ENCODE peak calls at places on chromosomes 13 and 19, in eight cellular contexts. N, V, T, X, Q, G, R and P are unnamed samples.

GRCh38 chr13:36297259-36297599 is 385 bp downstream of the CCDC169 start:
- DNase-seq in N (no peak), V (no peak), T (no peak), X (no peak), Q (no peak), G (no peak), R (no peak), P (no peak)

GRCh38 chr19:7636691-7637373 is at the start of gene STXBP2:
- DNase-seq in N (peak), V (peak), T (no peak), X (peak), Q (peak), G (peak), R (peak), P (no peak)

GRCh38 chr19:7857727-7858701 is 16.2 kb downstream of the PRR36 start:
- DNase-seq in N (no peak), V (peak), T (no peak), X (no peak), Q (no peak), G (peak), R (no peak), P (no peak)

GRCh38 chr13:24511824-24512207 is 762 bp downstream of the PARP4 start:
- DNase-seq in N (no peak), V (no peak), T (no peak), X (no peak), Q (no peak), G (peak), R (no peak), P (peak)

GRCh38 chr13:113804703-113805430 is 45.8 kb downstream of the TMEM255B start:
- DNase-seq in N (no peak), V (no peak), T (no peak), X (peak), Q (no peak), G (no peak), R (peak), P (no peak)

GRCh38 chr13:100089633-100090032 is 740 bp downstream of the PCCA start:
- DNase-seq in N (no peak), V (no peak), T (no peak), X (no peak), Q (no peak), G (no peak), R (no peak), P (no peak)

GRCh38 chr13:39531646-39532045 is 71.3 kb downstream of the LHFPL6 start:
- DNase-seq in N (no peak), V (no peak), T (no peak), X (no peak), Q (no peak), G (no peak), R (no peak), P (no peak)

GRCh38 chr13:90430127-90430526 is 917.4 kb upstream of the MIR17HG start:
- DNase-seq in N (no peak), V (no peak), T (no peak), X (no peak), Q (no peak), G (no peak), R (no peak), P (no peak)

GRCh38 chr13:58476176-58476575 is 844.6 kb downstream of the PCDH17 start:
- DNase-seq in N (no peak), V (peak), T (no peak), X (no peak), Q (no peak), G (no peak), R (no peak), P (no peak)

GRCh38 chr19:39413269-39413902 is 917 bp downstream of the PLEKHG2 start:
- DNase-seq in N (no peak), V (no peak), T (peak), X (peak), Q (no peak), G (peak), R (peak), P (no peak)

GRCh38 chr13:48194392-48194754 is 38.6 kb upstream of the ITM2B start:
- DNase-seq in N (no peak), V (no peak), T (no peak), X (no peak), Q (no peak), G (no peak), R (no peak), P (no peak)

GRCh38 chr19:54572696-54573311 is 786 bp upstream of the LILRA2 start:
- DNase-seq in N (no peak), V (no peak), T (no peak), X (peak), Q (no peak), G (no peak), R (no peak), P (no peak)

GRCh38 chr13:114118763-114119123 is 13.7 kb downstream of the RASA3 start:
- DNase-seq in N (no peak), V (no peak), T (no peak), X (no peak), Q (no peak), G (no peak), R (peak), P (no peak)

GRCh38 chr13:49517461-49517860 is 21.7 kb downstream of the PHF11 start:
- DNase-seq in N (no peak), V (no peak), T (no peak), X (no peak), Q (no peak), G (peak), R (no peak), P (no peak)

GRCh38 chr13:44149821-44150220 is 223.8 kb upstream of the SERP2 start:
- DNase-seq in N (no peak), V (no peak), T (no peak), X (no peak), Q (no peak), G (no peak), R (no peak), P (no peak)

GRCh38 chr19:5624154-5624663 is 1.3 kb downstream of the SAFB start:
- DNase-seq in N (no peak), V (no peak), T (peak), X (peak), Q (no peak), G (peak), R (peak), P (no peak)

GRCh38 chr19:51272183-51272817 is 21.4 kb downstream of the SIGLECL1 start:
- DNase-seq in N (no peak), V (no peak), T (no peak), X (no peak), Q (no peak), G (no peak), R (no peak), P (no peak)

GRCh38 chr19:49499030-49499670 is 2.9 kb downstream of the RPS11 start:
- DNase-seq in N (no peak), V (no peak), T (no peak), X (no peak), Q (no peak), G (no peak), R (peak), P (no peak)

GRCh38 chr19:2391118-2391725 is 31.2 kb downstream of the TMPRSS9 start:
- DNase-seq in N (no peak), V (peak), T (peak), X (no peak), Q (peak), G (peak), R (no peak), P (peak)

GRCh38 chr13:108962652-108963051 is 333.2 kb downstream of the MYO16 start:
- DNase-seq in N (no peak), V (no peak), T (no peak), X (no peak), Q (no peak), G (no peak), R (no peak), P (no peak)

GRCh38 chr13:110350509-110350908 is 43.4 kb downstream of the COL4A2 start:
- DNase-seq in N (no peak), V (no peak), T (no peak), X (no peak), Q (no peak), G (peak), R (no peak), P (no peak)
- H3K27ac ChIP-seq in N (peak), V (no peak), T (no peak), X (no peak), Q (no peak), G (peak), R (no peak), P (no peak)

DNA sequence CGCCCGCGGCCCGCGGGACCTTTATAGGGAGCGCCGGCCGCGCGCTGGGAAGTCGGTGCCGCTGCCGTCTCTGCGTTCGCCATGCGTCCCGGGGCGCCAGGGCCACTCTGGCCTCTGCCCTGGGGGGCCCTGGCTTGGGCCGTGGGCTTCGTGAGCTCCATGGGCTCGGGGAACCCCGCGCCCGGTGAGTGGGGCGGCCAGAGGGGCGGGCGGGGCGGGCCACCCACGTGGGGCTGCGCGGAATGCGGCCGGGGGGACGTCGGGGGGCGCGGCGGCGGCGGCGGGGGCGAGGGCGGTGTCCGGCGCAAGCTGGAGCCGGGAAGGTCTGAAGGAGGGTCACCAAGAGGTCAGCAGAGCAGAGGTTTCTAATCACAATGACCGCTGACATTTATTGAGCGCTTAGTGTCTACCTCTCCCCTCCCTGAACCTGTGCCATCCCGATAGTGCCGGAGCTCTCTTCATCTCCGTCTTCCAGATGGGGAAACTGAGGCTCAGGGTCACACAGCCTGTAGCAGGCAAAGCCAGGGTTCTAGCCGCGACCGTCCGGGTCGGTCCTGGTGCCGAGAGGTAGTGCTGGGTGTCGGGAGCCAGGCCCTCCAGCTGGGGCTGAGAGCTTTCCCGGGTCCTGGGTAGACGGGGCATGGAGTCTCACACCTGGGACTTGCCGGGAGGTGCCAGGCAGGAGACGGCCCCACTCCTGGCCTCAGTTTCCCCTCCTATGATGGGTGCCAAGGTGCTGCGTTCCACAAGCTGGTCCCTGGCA is at the start of gene FSTL3:
- DNase-seq in N (no peak), V (no peak), T (no peak), X (no peak), Q (no peak), G (peak), R (peak), P (no peak)
- H3K4me3 ChIP-seq in N (peak), V (no peak), T (peak), X (peak), Q (peak), G (peak), R (peak), P (peak)

GRCh38 chr13:27960362-27961226 is 8.5 kb downstream of the CDX2 start:
- DNase-seq in N (no peak), V (no peak), T (no peak), X (peak), Q (no peak), G (peak), R (peak), P (no peak)
- H3K27ac ChIP-seq in N (no peak), V (no peak), T (no peak), X (no peak), Q (no peak), G (no peak), R (peak), P (no peak)

DNA sequence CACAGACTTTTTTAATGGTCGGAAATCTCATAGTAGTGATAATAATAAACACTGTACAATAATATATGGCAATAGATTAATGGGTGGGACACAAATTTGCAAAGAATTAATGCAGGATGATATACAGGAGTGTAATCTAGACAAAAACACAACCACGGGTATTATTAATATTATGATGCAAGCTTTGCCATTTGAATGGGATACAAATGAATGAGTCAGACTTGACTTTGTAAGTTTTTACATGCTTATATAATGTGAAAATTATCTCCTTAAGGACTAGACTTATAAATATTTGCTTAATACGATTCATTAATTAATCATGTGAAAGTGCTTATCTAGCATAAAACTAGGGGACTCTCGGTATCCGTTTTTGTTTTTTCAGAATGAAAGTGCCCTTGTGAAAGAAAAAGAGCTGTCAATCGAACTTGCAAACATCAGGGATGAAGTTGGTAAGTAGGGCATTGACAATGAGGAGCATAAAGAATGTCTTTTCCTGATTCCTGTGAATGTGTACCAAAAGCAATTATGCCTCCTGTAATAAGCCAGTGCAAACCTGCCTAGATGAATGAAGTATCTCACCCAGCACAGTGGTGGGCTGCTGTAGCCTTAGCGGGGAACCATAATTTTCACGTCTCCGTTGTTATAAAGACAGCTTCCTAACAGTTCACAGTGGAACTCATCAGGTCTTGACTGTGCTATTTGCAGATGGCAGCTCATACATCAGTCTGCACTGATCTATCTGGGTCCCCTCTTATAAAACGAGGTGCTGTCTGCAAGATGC is 155.7 kb downstream of the SLC7A1 start:
- DNase-seq in N (no peak), V (no peak), T (no peak), X (no peak), Q (no peak), G (no peak), R (no peak), P (no peak)
- H3K4me3 ChIP-seq in N (no peak), V (no peak), T (no peak), X (no peak), Q (no peak), G (no peak), R (no peak), P (no peak)

DNA sequence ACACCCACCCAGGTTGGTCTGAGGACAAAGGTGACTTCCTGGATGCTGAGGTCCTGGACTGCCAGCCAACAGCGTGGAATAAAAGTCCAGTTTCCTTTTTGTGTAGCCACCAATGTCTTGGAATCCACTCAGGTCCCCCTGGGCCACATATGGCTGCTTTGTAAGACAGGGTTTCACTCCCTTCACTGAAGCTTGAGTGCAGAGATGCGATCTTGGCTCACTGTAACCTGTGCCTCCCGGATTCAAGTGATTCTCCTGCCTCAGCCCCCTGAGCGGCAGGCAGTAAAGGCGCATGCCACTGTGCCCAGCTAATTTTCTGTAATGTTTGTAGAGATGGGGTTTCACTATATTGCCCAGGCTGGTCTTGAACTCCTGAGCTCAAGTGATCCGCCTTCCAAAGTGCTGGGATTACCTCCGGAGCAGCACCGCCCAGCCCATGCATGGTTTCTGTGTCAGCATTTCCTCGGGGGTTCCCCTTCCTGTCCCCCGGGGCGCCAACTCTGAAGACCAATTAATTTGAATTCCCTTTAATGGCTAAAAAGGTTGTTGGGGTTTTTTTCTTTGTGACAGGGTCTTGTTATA is 17.5 kb downstream of the KANK2 start:
- DNase-seq in N (no peak), V (no peak), T (no peak), X (no peak), Q (no peak), G (no peak), R (no peak), P (no peak)
- H3K27ac ChIP-seq in N (peak), V (no peak), T (peak), X (peak), Q (no peak), G (no peak), R (no peak), P (peak)

DNA sequence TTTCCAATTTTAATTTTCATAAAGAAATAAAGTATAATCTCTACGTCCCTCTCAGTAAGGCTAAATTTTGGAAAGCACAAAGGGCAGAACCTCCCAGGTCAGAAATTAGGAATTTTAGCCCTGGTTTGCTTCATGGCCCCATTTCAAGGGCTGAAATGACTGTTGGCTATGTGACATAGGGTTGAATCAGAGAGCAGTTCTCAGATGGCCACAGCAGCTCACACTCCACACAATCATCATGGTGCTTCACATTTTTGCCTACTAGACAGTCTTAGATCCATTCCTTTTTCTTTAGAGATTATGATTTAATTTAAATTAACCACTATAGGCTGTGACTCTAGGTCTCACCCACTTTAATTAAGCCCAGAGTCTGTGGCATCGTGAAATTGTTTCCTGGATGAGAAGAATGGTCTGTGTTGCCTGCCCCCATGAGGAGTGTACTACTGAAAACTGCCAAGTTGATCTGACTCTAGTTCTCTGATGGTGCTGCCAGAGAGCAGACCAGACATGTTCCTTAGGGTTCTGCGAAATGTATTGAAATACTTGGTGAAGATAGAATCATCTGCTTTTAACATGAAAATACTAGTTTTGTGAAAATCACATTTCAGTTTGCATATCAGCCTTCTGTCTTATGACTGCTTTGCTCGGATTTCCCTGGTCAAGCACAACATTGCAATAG is 57.4 kb downstream of the ESD start:
- DNase-seq in N (no peak), V (no peak), T (no peak), X (no peak), Q (no peak), G (no peak), R (no peak), P (no peak)
- H3K4me3 ChIP-seq in N (no peak), V (no peak), T (no peak), X (no peak), Q (no peak), G (no peak), R (no peak), P (no peak)

GRCh38 chr19:34347561-34348165 is 17.3 kb upstream of the GPI start:
- DNase-seq in N (no peak), V (no peak), T (no peak), X (no peak), Q (no peak), G (no peak), R (peak), P (no peak)

GRCh38 chr19:34353546-34353945 is 11.4 kb upstream of the GPI start:
- DNase-seq in N (no peak), V (no peak), T (no peak), X (no peak), Q (no peak), G (no peak), R (no peak), P (no peak)

GRCh38 chr19:34348899-34349487 is 16.0 kb upstream of the GPI start:
- DNase-seq in N (no peak), V (no peak), T (no peak), X (no peak), Q (no peak), G (no peak), R (peak), P (no peak)

GRCh38 chr19:34351382-34351802 is 13.6 kb upstream of the GPI start:
- DNase-seq in N (no peak), V (no peak), T (no peak), X (no peak), Q (no peak), G (no peak), R (no peak), P (no peak)

DNA sequence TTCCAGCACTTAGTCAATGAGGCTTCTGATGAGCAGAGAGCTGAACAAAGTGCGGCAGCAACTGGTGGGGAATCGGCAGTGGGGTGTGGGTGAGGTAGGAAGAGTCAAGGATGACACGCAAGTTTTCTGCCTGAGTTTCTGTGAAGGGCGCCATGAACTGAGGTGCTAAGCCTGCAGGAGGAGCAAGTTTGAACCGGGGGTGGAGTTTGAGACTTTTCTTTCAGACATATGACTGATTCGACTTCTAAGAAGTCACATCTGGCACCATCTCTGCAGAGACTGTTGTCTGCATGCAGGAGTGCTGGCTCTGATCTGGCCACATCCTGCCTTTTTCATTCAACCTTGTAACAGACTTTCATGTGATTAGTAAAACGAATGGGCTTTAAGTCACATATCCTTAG is 14.8 kb upstream of the GPI start:
- DNase-seq in N (no peak), V (no peak), T (no peak), X (no peak), Q (no peak), G (no peak), R (peak), P (no peak)
- H3K27ac ChIP-seq in N (no peak), V (no peak), T (no peak), X (no peak), Q (no peak), G (no peak), R (no peak), P (no peak)